ENCODE peak calls at places on chromosomes 16 and 17, in five cellular contexts. N is tibial artery; K is CD4-positive, alpha-beta T cell; X is uterus; D is A549. U is an unnamed sample.

GRCh38 chr17:43906951-43907424 is 348 bp downstream of the MPP2 start:
- DNase-seq in X (peak), K (no peak), N (no peak), D (no peak), U (no peak)

GRCh38 chr17:29840884-29841283 is 89.1 kb downstream of the SSH2 start:
- DNase-seq in N (no peak), X (no peak), D (no peak), K (no peak), U (no peak)

GRCh38 chr17:6712058-6712853 is 913 bp downstream of the SLC13A5 start:
- DNase-seq in K (no peak), D (no peak), X (no peak), N (no peak), U (no peak)

GRCh38 chr16:72111653-72112451 is 18.2 kb downstream of the DHX38 start:
- DNase-seq in X (no peak), N (no peak), K (no peak), D (no peak), U (no peak)

GRCh38 chr16:56744996-56745640 is 15.2 kb downstream of the NUP93 start:
- DNase-seq in D (no peak), N (no peak), K (no peak), X (peak), U (no peak)

GRCh38 chr16:57484515-57485005 is 1.7 kb downstream of the DOK4 start:
- DNase-seq in N (no peak), D (no peak), K (no peak), X (no peak), U (no peak)

GRCh38 chr17:78125138-78125913 is 3.2 kb downstream of the TMC6 start:
- DNase-seq in N (no peak), X (no peak), K (peak), D (no peak), U (no peak)

GRCh38 chr17:65345261-65346060 is 208.3 kb downstream of the RGS9 start:
- DNase-seq in K (no peak), X (no peak), N (no peak), D (no peak), U (no peak)

GRCh38 chr16:28846080-28846932 is at the start of gene TUFM:
- DNase-seq in K (peak), X (peak), N (peak), D (peak), U (peak)

GRCh38 chr17:43576563-43577229 is 30.6 kb upstream of the ETV4 start:
- DNase-seq in X (peak), D (peak), K (peak), N (peak), U (peak)

GRCh38 chr17:43342601-43342905 is 56.2 kb upstream of the ARL4D start:
- DNase-seq in X (no peak), D (no peak), K (no peak), N (no peak), U (no peak)

GRCh38 chr17:19470529-19471261 is 59.7 kb downstream of the RNF112 start:
- DNase-seq in X (peak), K (no peak), D (no peak), N (peak), U (no peak)

GRCh38 chr16:62711797-62712196 is 675.6 kb upstream of the CDH8 start:
- DNase-seq in D (no peak), K (no peak), X (no peak), N (no peak), U (no peak)

GRCh38 chr17:79160980-79161621 is 86.5 kb downstream of the ENGASE start:
- DNase-seq in K (no peak), D (no peak), X (no peak), N (no peak), U (no peak)

GRCh38 chr16:4288148-4288921 is 15.5 kb upstream of the TFAP4 start:
- DNase-seq in D (peak), X (peak), N (peak), K (peak), U (no peak)

GRCh38 chr16:67884684-67885083 is at the start of gene NRN1L:
- DNase-seq in K (no peak), D (no peak), N (peak), X (peak), U (no peak)

GRCh38 chr17:15912416-15912955 is 32.4 kb upstream of the ADORA2B start:
- DNase-seq in X (no peak), D (no peak), N (no peak), K (no peak), U (no peak)

GRCh38 chr16:88939814-88940195 is 37.2 kb downstream of the CBFA2T3 start:
- DNase-seq in X (no peak), K (no peak), N (no peak), D (no peak), U (no peak)

GRCh38 chr17:7945651-7946050 is 13.6 kb downstream of the CNTROB start:
- DNase-seq in K (no peak), X (no peak), N (no peak), D (no peak), U (no peak)

GRCh38 chr17:68783861-68784260 is 171.3 kb downstream of the ABCA8 start:
- DNase-seq in K (no peak), N (no peak), D (no peak), X (no peak), U (no peak)

DNA sequence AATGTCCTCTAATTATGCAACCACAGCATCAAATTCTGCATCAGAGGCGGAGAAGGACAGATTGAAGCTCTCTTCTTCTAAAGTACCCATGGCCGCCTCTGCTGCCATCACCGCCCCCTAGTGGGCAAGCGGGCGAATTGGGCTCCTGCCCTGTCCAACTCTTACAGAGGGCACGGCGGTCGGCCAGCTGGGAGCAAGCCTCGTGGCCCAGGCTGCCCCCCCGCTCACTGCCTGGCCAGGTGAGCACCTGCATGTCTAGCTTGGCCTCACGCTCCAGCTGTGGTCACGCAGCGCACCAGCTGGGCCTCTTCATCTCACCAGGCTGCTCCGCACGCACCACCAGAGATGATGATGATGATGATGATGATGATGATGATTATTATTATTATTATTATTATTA is 146.1 kb upstream of the TOM1L1 start:
- DNase-seq in D (no peak), K (no peak), N (no peak), X (no peak), U (no peak)
- TF ChIP-seq CTCF in D (peak), K (no peak), N (no peak), X (no peak), U (peak)

DNA sequence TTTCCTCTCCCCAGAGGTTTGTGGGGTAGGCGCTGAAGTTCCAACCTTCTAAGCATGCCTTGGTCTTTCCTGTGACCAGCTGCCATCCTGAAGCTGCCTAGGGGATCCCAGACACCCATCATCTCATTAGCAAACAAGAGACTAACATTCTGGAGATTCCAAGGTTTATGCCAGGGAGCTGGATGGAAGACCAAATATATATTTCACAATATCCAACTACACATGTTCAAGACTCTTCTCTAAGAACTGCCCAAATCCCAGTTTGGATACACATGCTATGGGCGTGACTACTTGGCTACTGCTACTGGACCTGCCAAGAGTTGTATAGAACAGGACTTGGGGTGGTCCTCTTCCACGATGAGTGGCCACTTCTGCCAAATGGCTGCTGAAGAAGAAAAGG is 93.0 kb upstream of the RCVRN start:
- DNase-seq in D (no peak), K (no peak), X (no peak), N (no peak), U (no peak)
- TF ChIP-seq CTCF in D (no peak), K (no peak), X (no peak), N (no peak), U (no peak)

DNA sequence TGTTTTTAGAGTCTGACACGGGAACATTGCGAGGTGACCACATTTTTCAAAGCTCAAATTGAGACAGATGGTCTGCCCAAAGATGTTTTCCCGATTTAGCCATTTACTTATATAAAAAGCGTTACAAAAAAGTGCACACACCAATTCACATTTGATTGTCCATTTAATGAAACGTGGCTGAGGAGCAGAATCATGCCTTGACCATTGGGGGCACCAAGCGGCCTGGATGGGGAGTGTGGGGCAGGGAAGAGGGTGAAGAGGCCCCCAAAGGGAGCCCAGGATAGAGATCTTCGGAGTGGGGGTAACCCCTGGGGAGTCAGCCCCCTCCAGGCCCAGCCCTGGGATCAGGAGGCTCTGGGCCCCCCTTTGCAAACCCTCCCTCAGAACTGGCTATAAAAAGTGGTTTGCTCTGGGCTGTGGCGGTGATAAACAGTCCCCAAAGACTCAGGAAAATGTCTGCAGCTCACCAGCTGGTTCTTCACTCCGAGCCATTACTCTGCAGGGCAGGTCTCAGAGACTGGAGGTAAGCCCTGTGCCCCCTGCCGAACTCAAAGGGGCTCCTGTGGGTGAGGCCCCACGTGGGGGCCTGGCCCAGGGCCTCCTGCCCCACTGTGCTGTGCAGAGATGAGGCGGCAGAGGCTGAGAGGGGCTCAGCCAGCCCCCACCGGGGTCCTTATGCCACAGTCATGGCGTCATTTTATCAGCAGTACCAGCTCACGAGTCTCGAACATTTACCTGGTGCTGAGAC is 105.9 kb upstream of the SEC14L1 start:
- DNase-seq in N (no peak), K (no peak), D (no peak), X (no peak), U (no peak)
- TF ChIP-seq CTCF in N (no peak), K (no peak), D (no peak), X (no peak), U (no peak)

DNA sequence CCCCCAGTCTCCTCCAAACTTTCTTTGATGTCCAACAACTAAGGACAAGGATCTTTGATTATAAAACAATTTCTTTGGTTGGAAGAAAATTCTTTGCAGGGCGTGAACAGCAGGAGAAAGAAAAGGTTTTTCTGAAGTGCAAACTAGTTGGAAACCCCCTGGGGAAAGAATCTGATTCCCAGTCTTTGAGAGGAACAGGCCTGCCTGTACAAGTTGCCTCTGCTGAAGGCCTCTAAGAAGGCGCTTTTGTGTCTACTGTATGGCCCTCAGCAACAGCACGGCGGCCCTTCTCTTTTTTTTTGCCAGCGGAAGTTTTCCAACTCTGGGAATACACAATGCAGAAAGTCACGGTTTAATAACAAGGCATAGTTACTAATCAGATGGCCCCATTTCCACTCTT is 14.0 kb downstream of the RNF43 start:
- DNase-seq in N (no peak), K (no peak), D (no peak), X (no peak), U (no peak)
- TF ChIP-seq CTCF in N (no peak), K (no peak), D (no peak), X (no peak), U (no peak)

GRCh38 chr16:85481206-85481605 is 131.9 kb upstream of the GSE1 start:
- DNase-seq in X (no peak), K (no peak), N (no peak), D (no peak), U (no peak)

GRCh38 chr16:85477801-85478363 is 135.2 kb upstream of the GSE1 start:
- DNase-seq in X (no peak), D (no peak), K (no peak), N (no peak), U (no peak)

GRCh38 chr16:85480727-85481101 is 132.4 kb upstream of the GSE1 start:
- DNase-seq in X (no peak), K (no peak), D (no peak), N (no peak), U (no peak)

GRCh38 chr16:85481738-85482137 is 131.4 kb upstream of the GSE1 start:
- DNase-seq in D (no peak), K (no peak), X (no peak), N (no peak), U (no peak)

GRCh38 chr16:85479972-85480726 is 133.0 kb upstream of the GSE1 start:
- DNase-seq in D (peak), X (no peak), N (no peak), K (no peak), U (no peak)
- TF ChIP-seq CTCF in D (peak), X (no peak), N (peak), K (no peak), U (peak)